ENCODE peak calls at places on chromosomes 12 and 14, in four cellular contexts. One of them, this sample, is unnamed.

GRCh38 chr12:74539765-74540526 is 2.3 kb downstream of the ATXN7L3B start:
- DNase-seq in astrocyte of the spinal cord: no peak
- DNase-seq in choroid plexus epithelial cell: peak; percentile 8
- DNase-seq in fibroblast of the aortic adventitia: peak; percentile 4
- DNase-seq in this sample: no peak

GRCh38 chr12:24537241-24537860 is 411.6 kb downstream of the BCAT1 start:
- DNase-seq in astrocyte of the spinal cord: no peak
- DNase-seq in choroid plexus epithelial cell: peak; percentile 49
- DNase-seq in fibroblast of the aortic adventitia: peak; percentile 2
- DNase-seq in this sample: no peak

GRCh38 chr14:95537298-95538089 is 2.6 kb downstream of the GLRX5 start:
- DNase-seq in astrocyte of the spinal cord: no peak
- DNase-seq in choroid plexus epithelial cell: no peak
- DNase-seq in fibroblast of the aortic adventitia: no peak
- DNase-seq in this sample: no peak

GRCh38 chr14:67964391-67964812 is 144.8 kb downstream of the RAD51B start:
- DNase-seq in astrocyte of the spinal cord: no peak
- DNase-seq in choroid plexus epithelial cell: peak; percentile 51
- DNase-seq in fibroblast of the aortic adventitia: peak; percentile 85
- DNase-seq in this sample: peak; percentile 76

GRCh38 chr14:30443368-30444007 is 115.5 kb upstream of the G2E3 start:
- DNase-seq in astrocyte of the spinal cord: peak; percentile 53
- DNase-seq in choroid plexus epithelial cell: peak; percentile 76
- DNase-seq in fibroblast of the aortic adventitia: peak; percentile 70
- DNase-seq in this sample: peak; percentile 63

GRCh38 chr12:106123551-106123991 is 15.2 kb downstream of the NUAK1 start:
- DNase-seq in astrocyte of the spinal cord: peak; percentile 80
- DNase-seq in choroid plexus epithelial cell: peak; percentile 47
- DNase-seq in fibroblast of the aortic adventitia: no peak
- DNase-seq in this sample: no peak

GRCh38 chr12:52038447-52038846 is 12.8 kb upstream of the NR4A1 start:
- DNase-seq in astrocyte of the spinal cord: peak; percentile 24
- DNase-seq in choroid plexus epithelial cell: peak; percentile 29
- DNase-seq in fibroblast of the aortic adventitia: peak; percentile 69
- DNase-seq in this sample: peak; percentile 53

GRCh38 chr12:6215120-6215807 is 15.1 kb downstream of the CD9 start:
- DNase-seq in astrocyte of the spinal cord: no peak
- DNase-seq in choroid plexus epithelial cell: no peak
- DNase-seq in fibroblast of the aortic adventitia: no peak
- DNase-seq in this sample: no peak

GRCh38 chr12:11667159-11667558 is 17.7 kb downstream of the ETV6 start:
- DNase-seq in astrocyte of the spinal cord: no peak
- DNase-seq in choroid plexus epithelial cell: no peak
- DNase-seq in fibroblast of the aortic adventitia: no peak
- DNase-seq in this sample: no peak

GRCh38 chr12:112987561-112987960 is 9.2 kb downstream of the OAS2 start:
- DNase-seq in astrocyte of the spinal cord: no peak
- DNase-seq in choroid plexus epithelial cell: no peak
- DNase-seq in fibroblast of the aortic adventitia: no peak
- DNase-seq in this sample: no peak

GRCh38 chr12:22046968-22047390 is 961 bp downstream of the CMAS start:
- DNase-seq in astrocyte of the spinal cord: peak; percentile 30
- DNase-seq in choroid plexus epithelial cell: peak; percentile 45
- DNase-seq in fibroblast of the aortic adventitia: peak; percentile 28
- DNase-seq in this sample: peak; percentile 31

GRCh38 chr12:54628186-54628846 is 6.4 kb downstream of the LACRT start:
- DNase-seq in astrocyte of the spinal cord: no peak
- DNase-seq in choroid plexus epithelial cell: no peak
- DNase-seq in fibroblast of the aortic adventitia: no peak
- DNase-seq in this sample: no peak

GRCh38 chr14:94174622-94175402 is 690 bp downstream of the PPP4R4 start:
- DNase-seq in astrocyte of the spinal cord: no peak
- DNase-seq in choroid plexus epithelial cell: no peak
- DNase-seq in fibroblast of the aortic adventitia: no peak
- DNase-seq in this sample: no peak

GRCh38 chr12:132500137-132500855 is 10.3 kb downstream of the FBRSL1 start:
- DNase-seq in astrocyte of the spinal cord: no peak
- DNase-seq in choroid plexus epithelial cell: no peak
- DNase-seq in fibroblast of the aortic adventitia: no peak
- DNase-seq in this sample: no peak

GRCh38 chr12:6778212-6778570 is 5.9 kb downstream of the LAG3 start:
- DNase-seq in astrocyte of the spinal cord: no peak
- DNase-seq in choroid plexus epithelial cell: peak; percentile 62
- DNase-seq in fibroblast of the aortic adventitia: peak; percentile 39
- DNase-seq in this sample: peak; percentile 26

GRCh38 chr12:11040162-11040561 is 9.0 kb upstream of the TAS2R31 start:
- DNase-seq in astrocyte of the spinal cord: no peak
- DNase-seq in choroid plexus epithelial cell: no peak
- DNase-seq in fibroblast of the aortic adventitia: no peak
- DNase-seq in this sample: no peak

GRCh38 chr12:83856803-83857202 is 1055.8 kb downstream of the SLC6A15 start:
- DNase-seq in astrocyte of the spinal cord: no peak
- DNase-seq in choroid plexus epithelial cell: no peak
- DNase-seq in fibroblast of the aortic adventitia: no peak
- DNase-seq in this sample: no peak

GRCh38 chr12:1533602-1534304 is 60.6 kb downstream of the FBXL14 start:
- DNase-seq in astrocyte of the spinal cord: peak; percentile 80
- DNase-seq in choroid plexus epithelial cell: peak; percentile 30
- DNase-seq in fibroblast of the aortic adventitia: peak; percentile 60
- DNase-seq in this sample: peak; percentile 44

GRCh38 chr12:62739266-62739831 is 195.6 kb downstream of the PPM1H start:
- DNase-seq in astrocyte of the spinal cord: no peak
- DNase-seq in choroid plexus epithelial cell: no peak
- DNase-seq in fibroblast of the aortic adventitia: no peak
- DNase-seq in this sample: no peak

GRCh38 chr14:24369907-24370687 is 2.1 kb downstream of the NFATC4 start:
- DNase-seq in astrocyte of the spinal cord: no peak
- DNase-seq in choroid plexus epithelial cell: no peak
- DNase-seq in fibroblast of the aortic adventitia: no peak
- DNase-seq in this sample: no peak

GRCh38 chr12:80086025-80086424 is 13.3 kb upstream of the OTOGL start:
- DNase-seq in astrocyte of the spinal cord: no peak
- DNase-seq in choroid plexus epithelial cell: no peak
- DNase-seq in fibroblast of the aortic adventitia: no peak
- DNase-seq in this sample: no peak

GRCh38 chr12:55724940-55725309 is 3.9 kb downstream of the CD63 start:
- DNase-seq in astrocyte of the spinal cord: no peak
- DNase-seq in choroid plexus epithelial cell: no peak
- DNase-seq in fibroblast of the aortic adventitia: no peak
- DNase-seq in this sample: no peak

GRCh38 chr12:124909831-124910560 is 4.5 kb downstream of the UBC start:
- DNase-seq in astrocyte of the spinal cord: peak; percentile 41
- DNase-seq in choroid plexus epithelial cell: peak; percentile 45
- DNase-seq in fibroblast of the aortic adventitia: peak; percentile 53
- DNase-seq in this sample: peak; percentile 59

GRCh38 chr12:80946591-80946990 is 8.9 kb upstream of the LIN7A start:
- DNase-seq in astrocyte of the spinal cord: peak; percentile 23
- DNase-seq in choroid plexus epithelial cell: peak; percentile 43
- DNase-seq in fibroblast of the aortic adventitia: peak; percentile 37
- DNase-seq in this sample: peak; percentile 40

GRCh38 chr12:54413284-54414190 is 5.5 kb downstream of the ITGA5 start:
- DNase-seq in astrocyte of the spinal cord: no peak
- DNase-seq in choroid plexus epithelial cell: peak; percentile 65
- DNase-seq in fibroblast of the aortic adventitia: no peak
- DNase-seq in this sample: no peak

GRCh38 chr12:53059434-53060063 is 9.7 kb downstream of the TNS2 start:
- DNase-seq in astrocyte of the spinal cord: no peak
- DNase-seq in choroid plexus epithelial cell: no peak
- DNase-seq in fibroblast of the aortic adventitia: no peak
- DNase-seq in this sample: no peak

GRCh38 chr12:104749555-104749954 is 208.5 kb downstream of the SLC41A2 start:
- DNase-seq in astrocyte of the spinal cord: no peak
- DNase-seq in choroid plexus epithelial cell: no peak
- DNase-seq in fibroblast of the aortic adventitia: no peak
- DNase-seq in this sample: no peak

GRCh38 chr14:69693145-69693544 is 73.8 kb upstream of the SRSF5 start:
- DNase-seq in astrocyte of the spinal cord: no peak
- DNase-seq in choroid plexus epithelial cell: peak; percentile 58
- DNase-seq in fibroblast of the aortic adventitia: no peak
- DNase-seq in this sample: peak; percentile 49

GRCh38 chr14:49549881-49550280 is 36.3 kb downstream of the RPS29 start:
- DNase-seq in astrocyte of the spinal cord: no peak
- DNase-seq in choroid plexus epithelial cell: peak; percentile 14
- DNase-seq in fibroblast of the aortic adventitia: peak; percentile 24
- DNase-seq in this sample: peak; percentile 63

GRCh38 chr14:84937449-84937848 is 592.5 kb upstream of the FLRT2 start:
- DNase-seq in astrocyte of the spinal cord: no peak
- DNase-seq in choroid plexus epithelial cell: peak; percentile 10
- DNase-seq in fibroblast of the aortic adventitia: no peak
- DNase-seq in this sample: no peak

DNA sequence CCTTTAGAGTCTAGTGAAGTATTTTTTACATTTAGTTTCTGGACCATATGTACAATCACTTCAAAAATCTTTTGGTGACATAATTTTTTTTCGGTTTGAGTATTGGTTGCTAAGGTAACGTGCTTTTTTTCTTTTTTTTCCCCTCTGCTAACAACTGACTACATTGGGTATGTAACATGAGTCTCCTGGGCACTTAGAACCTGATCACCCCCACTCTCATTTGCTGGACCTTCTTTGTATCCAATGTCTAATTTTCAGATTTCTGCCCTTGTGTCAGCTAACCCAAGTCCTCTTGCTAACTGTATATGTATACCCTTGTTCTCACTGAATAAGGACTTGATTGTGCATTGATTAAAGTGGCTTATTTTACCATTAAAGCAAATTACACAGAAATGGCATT is 592.9 kb upstream of the FLRT2 start:
- DNase-seq in astrocyte of the spinal cord: no peak
- DNase-seq in choroid plexus epithelial cell: no peak
- DNase-seq in fibroblast of the aortic adventitia: no peak
- DNase-seq in this sample: no peak
- H3K4me3 ChIP-seq in astrocyte of the spinal cord: no peak overlapping the region
- H3K4me3 ChIP-seq in choroid plexus epithelial cell: no peak overlapping the region
- H3K4me3 ChIP-seq in fibroblast of the aortic adventitia: no peak overlapping the region
- H3K4me3 ChIP-seq in this sample: no peak overlapping the region

DNA sequence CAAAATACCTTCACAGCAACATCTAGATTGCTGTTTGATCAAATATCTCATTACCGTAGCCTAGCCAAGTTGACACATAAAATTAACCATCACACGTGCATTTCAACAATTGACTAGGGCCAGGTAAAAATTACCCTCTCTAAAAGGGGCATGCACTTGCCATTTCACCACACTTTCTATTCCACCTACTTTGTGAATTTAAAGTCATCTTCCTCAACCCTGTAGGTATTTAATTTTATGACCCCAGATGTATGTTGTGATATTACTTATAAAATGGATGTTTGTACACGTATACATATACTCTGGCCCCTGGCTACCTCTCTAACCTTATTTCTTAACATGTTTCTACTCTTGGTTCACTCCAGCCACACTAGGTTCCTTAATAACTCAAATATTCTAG is 160.2 kb downstream of the FOXA1 start:
- DNase-seq in astrocyte of the spinal cord: no peak
- DNase-seq in choroid plexus epithelial cell: no peak
- DNase-seq in fibroblast of the aortic adventitia: no peak
- DNase-seq in this sample: no peak
- TF ChIP-seq CTCF in astrocyte of the spinal cord: no peak
- TF ChIP-seq CTCF in choroid plexus epithelial cell: no peak
- TF ChIP-seq CTCF in fibroblast of the aortic adventitia: no peak
- TF ChIP-seq CTCF in this sample: no peak

DNA sequence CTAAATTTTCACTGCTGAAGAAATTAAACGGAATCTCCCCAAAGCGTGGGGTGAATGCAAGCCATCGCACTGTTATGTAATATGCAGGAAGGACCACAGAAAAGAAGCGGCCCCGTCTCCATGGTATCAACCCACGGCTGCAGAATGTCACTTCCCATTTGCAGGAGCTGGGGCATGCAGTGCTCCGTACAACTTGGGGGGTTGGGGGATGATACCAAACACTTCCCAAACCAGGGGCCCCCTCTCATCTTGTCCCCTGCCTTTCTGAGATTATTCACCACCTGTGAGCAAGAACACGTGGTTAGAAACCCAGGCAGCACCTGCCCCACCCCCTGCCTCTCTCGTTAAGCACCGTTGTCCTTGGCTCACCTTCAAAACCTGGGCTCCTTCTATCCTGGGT is 505.1 kb upstream of the TMEM132C start:
- DNase-seq in astrocyte of the spinal cord: no peak
- DNase-seq in choroid plexus epithelial cell: no peak
- DNase-seq in fibroblast of the aortic adventitia: no peak
- DNase-seq in this sample: no peak
- H3K4me3 ChIP-seq in astrocyte of the spinal cord: no peak overlapping the region
- H3K4me3 ChIP-seq in choroid plexus epithelial cell: no peak overlapping the region
- H3K4me3 ChIP-seq in fibroblast of the aortic adventitia: no peak overlapping the region
- H3K4me3 ChIP-seq in this sample: no peak overlapping the region

DNA sequence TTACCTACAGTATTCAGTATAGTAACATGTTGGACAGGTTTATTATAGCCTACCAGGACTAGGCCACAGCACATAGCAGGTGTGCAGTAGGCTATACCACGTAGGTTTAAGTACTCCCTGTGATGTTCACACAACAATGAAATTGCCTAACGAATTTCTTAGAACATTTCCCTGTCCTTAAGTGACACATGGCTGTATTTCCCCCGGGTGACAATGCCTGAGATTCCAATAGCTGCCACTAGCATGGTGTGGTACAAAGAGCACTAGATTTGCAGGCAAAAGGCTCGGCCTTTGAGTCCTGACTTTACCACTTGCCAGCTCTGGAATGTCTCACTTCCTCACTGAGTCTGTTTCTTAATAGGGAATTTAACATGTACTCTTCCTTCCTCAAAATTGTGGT is 19.7 kb downstream of the PTPN21 start:
- DNase-seq in astrocyte of the spinal cord: no peak
- DNase-seq in choroid plexus epithelial cell: no peak
- DNase-seq in fibroblast of the aortic adventitia: no peak
- DNase-seq in this sample: no peak
- TF ChIP-seq CTCF in astrocyte of the spinal cord: no peak
- TF ChIP-seq CTCF in choroid plexus epithelial cell: no peak
- TF ChIP-seq CTCF in fibroblast of the aortic adventitia: no peak
- TF ChIP-seq CTCF in this sample: no peak

GRCh38 chr14:100031506-100032281 is 33.5 kb upstream of the EVL start:
- DNase-seq in astrocyte of the spinal cord: peak; percentile 97
- DNase-seq in choroid plexus epithelial cell: peak; percentile 99
- DNase-seq in fibroblast of the aortic adventitia: peak; percentile 99
- DNase-seq in this sample: peak; percentile 99
- H3K4me3 ChIP-seq in astrocyte of the spinal cord: peak overlapping the region; percentile 35
- H3K4me3 ChIP-seq in choroid plexus epithelial cell: peak overlapping the region; percentile 57
- H3K4me3 ChIP-seq in fibroblast of the aortic adventitia: peak overlapping the region; percentile 70
- H3K4me3 ChIP-seq in this sample: peak overlapping the region; percentile 44

GRCh38 chr12:49623142-49623899 is at the start of gene PRPF40B:
- DNase-seq in astrocyte of the spinal cord: peak; percentile 70
- DNase-seq in choroid plexus epithelial cell: peak; percentile 86
- DNase-seq in fibroblast of the aortic adventitia: peak; percentile 74
- DNase-seq in this sample: peak; percentile 68
- TF ChIP-seq CTCF in astrocyte of the spinal cord: peak; percentile 38
- TF ChIP-seq CTCF in choroid plexus epithelial cell: peak; percentile 38
- TF ChIP-seq CTCF in fibroblast of the aortic adventitia: peak; percentile 48
- TF ChIP-seq CTCF in this sample: no peak

GRCh38 chr12:89453579-89453978 is 71.0 kb downstream of the GALNT4 start:
- DNase-seq in astrocyte of the spinal cord: peak; percentile 75
- DNase-seq in choroid plexus epithelial cell: peak; percentile 92
- DNase-seq in fibroblast of the aortic adventitia: peak; percentile 78
- DNase-seq in this sample: peak; percentile 64
- H3K4me3 ChIP-seq in astrocyte of the spinal cord: no peak overlapping the region
- H3K4me3 ChIP-seq in choroid plexus epithelial cell: no peak overlapping the region
- H3K4me3 ChIP-seq in fibroblast of the aortic adventitia: no peak overlapping the region
- H3K4me3 ChIP-seq in this sample: no peak overlapping the region